ENCODE peak calls at places on chromosomes 4 and X, in eight cellular contexts. Y is PC-3, M is astrocyte of the spinal cord, P is LNCaP clone FGC, C is cardiac muscle cell, D is left ventricle myocardium inferior, F is A673, O is testis. I is an unnamed sample.

GRCh38 chr4:7831330-7831729 is 108.3 kb downstream of the AFAP1 start:
- DNase-seq in Y (no peak), M (peak), P (no peak), C (no peak), D (no peak), F (peak), O (no peak), I (no peak)

GRCh38 chrX:10048076-10048475 is 80.9 kb downstream of the CLDN34 start:
- DNase-seq in Y (no peak), M (no peak), P (no peak), C (no peak), D (no peak), F (no peak), O (no peak), I (peak)

GRCh38 chrX:16212436-16212835 is 45.2 kb downstream of the MAGEB17 start:
- DNase-seq in Y (peak), M (no peak), P (no peak), C (peak), D (no peak), F (peak), O (peak), I (peak)

GRCh38 chrX:1673337-1673736 is 58.5 kb downstream of the ASMT start:
- DNase-seq in Y (peak), M (no peak), P (no peak), C (peak), D (no peak), F (peak), O (peak), I (peak)

GRCh38 chr4:162952232-162952631 is 214.5 kb downstream of the NAF1 start:
- DNase-seq in Y (peak), M (peak), P (no peak), C (no peak), D (no peak), F (no peak), O (no peak), I (peak)

GRCh38 chr4:158094413-158095110 is 78.3 kb downstream of the GASK1B start:
- DNase-seq in Y (peak), M (peak), P (no peak), C (no peak), D (no peak), F (no peak), O (no peak), I (peak)

GRCh38 chrX:103356023-103356798 is at the start of gene TCEAL9:
- DNase-seq in Y (peak), M (peak), P (no peak), C (peak), D (peak), F (peak), O (peak), I (peak)

GRCh38 chr4:94934201-94934600 is 176.4 kb downstream of the BMPR1B start:
- DNase-seq in Y (peak), M (peak), P (no peak), C (no peak), D (no peak), F (no peak), O (no peak), I (no peak)

GRCh38 chr4:74964311-74964710 is 31.4 kb downstream of the PARM1 start:
- DNase-seq in Y (no peak), M (no peak), P (no peak), C (no peak), D (no peak), F (no peak), O (no peak), I (no peak)

GRCh38 chr4:99811850-99812249 is 4.8 kb upstream of the DAPP1 start:
- DNase-seq in Y (peak), M (peak), P (no peak), C (peak), D (no peak), F (peak), O (peak), I (peak)

GRCh38 chr4:40283968-40284367 is 51.2 kb upstream of the CHRNA9 start:
- DNase-seq in Y (peak), M (peak), P (no peak), C (no peak), D (no peak), F (peak), O (no peak), I (no peak)

GRCh38 chr4:24260922-24261581 is 323.3 kb downstream of the DHX15 start:
- DNase-seq in Y (no peak), M (no peak), P (no peak), C (no peak), D (no peak), F (no peak), O (no peak), I (no peak)

GRCh38 chr4:54942735-54943134 is 182.7 kb downstream of the KDR start:
- DNase-seq in Y (no peak), M (no peak), P (no peak), C (no peak), D (no peak), F (no peak), O (no peak), I (no peak)

GRCh38 chrX:72128881-72129280 is 2.8 kb downstream of the RTL5 start:
- DNase-seq in Y (peak), M (no peak), P (no peak), C (peak), D (no peak), F (peak), O (no peak), I (peak)

GRCh38 chrX:24498975-24499374 is 33.9 kb downstream of the PDK3 start:
- DNase-seq in Y (peak), M (peak), P (no peak), C (peak), D (no peak), F (no peak), O (no peak), I (no peak)

GRCh38 chrX:120463241-120463640 is 5.9 kb downstream of the LAMP2 start:
- DNase-seq in Y (peak), M (peak), P (peak), C (peak), D (no peak), F (peak), O (no peak), I (no peak)

GRCh38 chr4:168705121-168705520 is 208.3 kb downstream of the PALLD start:
- DNase-seq in Y (no peak), M (no peak), P (no peak), C (no peak), D (no peak), F (peak), O (no peak), I (no peak)
- H3K4me3 ChIP-seq in Y (no peak), M (no peak), P (no peak), C (no peak), D (no peak), F (no peak), O (no peak), I (no peak)

GRCh38 chr4:139470997-139471665 is 17.2 kb downstream of the RAB33B start:
- DNase-seq in Y (no peak), M (no peak), P (no peak), C (no peak), D (no peak), F (no peak), O (no peak), I (no peak)
- H3K4me3 ChIP-seq in Y (no peak), M (no peak), P (no peak), C (no peak), D (no peak), F (no peak), O (no peak), I (no peak)

GRCh38 chrX:139204903-139205667 is 325.5 kb upstream of the F9 start:
- DNase-seq in Y (peak), M (no peak), P (no peak), C (peak), D (peak), F (peak), O (peak), I (peak)

GRCh38 chrX:139203681-139204575 is 326.6 kb upstream of the F9 start:
- DNase-seq in Y (peak), M (no peak), P (no peak), C (peak), D (no peak), F (peak), O (peak), I (peak)

GRCh38 chrX:139202742-139203410 is 327.7 kb upstream of the F9 start:
- DNase-seq in Y (no peak), M (no peak), P (no peak), C (no peak), D (peak), F (peak), O (no peak), I (peak)

GRCh38 chrX:139206914-139207313 is 323.6 kb upstream of the F9 start:
- DNase-seq in Y (no peak), M (no peak), P (no peak), C (no peak), D (no peak), F (no peak), O (no peak), I (no peak)

DNA sequence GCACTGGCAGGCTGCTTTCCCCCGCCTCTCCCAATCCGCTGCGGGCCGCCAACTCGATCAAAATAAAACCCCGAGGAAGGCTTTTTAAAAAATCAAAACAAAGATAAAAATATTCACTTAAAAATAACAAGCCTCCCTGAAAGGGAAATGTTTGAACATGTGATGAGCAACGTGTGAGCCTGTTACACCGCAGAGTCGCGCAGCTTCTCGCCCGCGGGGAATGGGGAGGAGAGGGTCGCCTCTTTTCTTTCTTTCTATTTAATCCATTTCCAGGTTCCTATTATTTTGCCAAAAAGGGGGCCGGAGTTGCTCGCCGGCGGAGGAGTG is 326.0 kb upstream of the F9 start:
- DNase-seq in Y (no peak), M (no peak), P (no peak), C (peak), D (no peak), F (no peak), O (no peak), I (no peak)
- H3K4me3 ChIP-seq in Y (peak), M (peak), P (peak), C (peak), D (peak), F (peak), O (peak), I (peak)

DNA sequence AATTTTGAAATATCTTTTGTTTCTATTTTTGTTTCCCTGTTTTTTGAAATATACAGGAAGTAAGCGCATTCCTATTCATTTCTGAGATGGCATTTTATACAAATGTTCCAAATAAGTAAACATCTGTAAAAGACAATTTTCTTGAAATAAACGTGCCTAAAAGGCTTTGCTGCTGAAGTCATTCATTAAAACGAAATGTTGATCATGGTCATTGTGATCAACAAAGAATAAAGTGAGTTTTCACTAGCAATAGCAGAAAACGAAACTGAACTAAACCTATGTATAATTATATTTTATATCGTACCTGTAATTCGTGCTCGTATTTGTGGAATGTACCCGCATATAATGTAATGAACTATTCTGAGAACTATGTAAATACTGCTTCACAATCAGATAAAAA is 221.2 kb downstream of the MGST2 start:
- DNase-seq in Y (no peak), M (no peak), P (peak), C (no peak), D (no peak), F (no peak), O (no peak), I (no peak)
- H3K4me3 ChIP-seq in Y (peak), M (no peak), P (peak), C (no peak), D (peak), F (no peak), O (peak), I (no peak)

GRCh38 chr4:107989537-107990386 is at the start of gene HADH:
- DNase-seq in Y (peak), M (peak), P (peak), C (peak), D (peak), F (peak), O (peak), I (peak)

GRCh38 chr4:107989162-107989536 is 540 bp upstream of the HADH start:
- DNase-seq in Y (no peak), M (no peak), P (no peak), C (no peak), D (no peak), F (no peak), O (no peak), I (no peak)

GRCh38 chr4:107987916-107988762 is 1.6 kb upstream of the HADH start:
- DNase-seq in Y (no peak), M (no peak), P (peak), C (no peak), D (no peak), F (no peak), O (no peak), I (no peak)

GRCh38 chr4:107991945-107992625 is 2.4 kb downstream of the HADH start:
- DNase-seq in Y (no peak), M (no peak), P (no peak), C (no peak), D (no peak), F (no peak), O (no peak), I (no peak)

DNA sequence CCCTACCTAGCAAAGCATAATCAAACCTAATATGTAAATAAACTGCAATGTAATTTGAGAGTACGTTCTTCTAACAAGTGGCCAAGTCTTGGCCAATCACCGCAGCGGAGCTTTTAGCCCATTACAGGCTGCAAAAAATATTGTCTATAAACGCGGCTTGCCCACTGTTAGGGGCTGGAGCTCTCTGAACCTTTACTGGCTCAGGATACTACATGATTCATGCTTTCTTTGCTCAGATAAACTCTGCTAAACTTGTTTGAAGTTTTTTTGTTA is 990 bp upstream of the HADH start:
- DNase-seq in Y (no peak), M (no peak), P (peak), C (no peak), D (no peak), F (no peak), O (no peak), I (no peak)
- H3K4me3 ChIP-seq in Y (peak), M (no peak), P (peak), C (no peak), D (peak), F (no peak), O (peak), I (no peak)

GRCh38 chr4:186105721-186106335 is 1.3 kb downstream of the FAM149A start:
- DNase-seq in Y (no peak), M (no peak), P (no peak), C (no peak), D (no peak), F (peak), O (no peak), I (no peak)
- H3K4me3 ChIP-seq in Y (no peak), M (no peak), P (no peak), C (peak), D (peak), F (peak), O (peak), I (peak)

GRCh38 chr4:125314676-125315570 is at the start of gene FAT4:
- DNase-seq in Y (peak), M (peak), P (peak), C (peak), D (peak), F (peak), O (peak), I (peak)

GRCh38 chr4:125316781-125317525 is 2.2 kb downstream of the FAT4 start:
- DNase-seq in Y (no peak), M (peak), P (no peak), C (peak), D (peak), F (peak), O (peak), I (peak)

GRCh38 chr4:125316391-125316780 is 1.6 kb downstream of the FAT4 start:
- DNase-seq in Y (peak), M (no peak), P (no peak), C (peak), D (peak), F (peak), O (peak), I (peak)

GRCh38 chr4:125313989-125314602 is 659 bp upstream of the FAT4 start:
- DNase-seq in Y (no peak), M (no peak), P (no peak), C (peak), D (no peak), F (peak), O (no peak), I (peak)

GRCh38 chr4:125315571-125316390 is 1.0 kb downstream of the FAT4 start:
- DNase-seq in Y (peak), M (peak), P (no peak), C (peak), D (peak), F (peak), O (peak), I (peak)
- H3K4me3 ChIP-seq in Y (peak), M (peak), P (peak), C (peak), D (peak), F (peak), O (peak), I (peak)

GRCh38 chr4:142378179-142378578 is 467.9 kb downstream of the INPP4B start:
- DNase-seq in Y (no peak), M (no peak), P (no peak), C (no peak), D (no peak), F (no peak), O (no peak), I (no peak)

GRCh38 chr4:142379277-142380051 is 466.6 kb downstream of the INPP4B start:
- DNase-seq in Y (peak), M (peak), P (no peak), C (no peak), D (no peak), F (peak), O (no peak), I (peak)

GRCh38 chr4:142373610-142374009 is 472.5 kb downstream of the INPP4B start:
- DNase-seq in Y (peak), M (peak), P (peak), C (no peak), D (no peak), F (no peak), O (no peak), I (no peak)

GRCh38 chr4:142377345-142378091 is 468.6 kb downstream of the INPP4B start:
- DNase-seq in Y (no peak), M (no peak), P (no peak), C (no peak), D (no peak), F (no peak), O (no peak), I (no peak)

GRCh38 chr4:142376204-142376603 is 469.9 kb downstream of the INPP4B start:
- DNase-seq in Y (no peak), M (no peak), P (no peak), C (no peak), D (no peak), F (no peak), O (no peak), I (no peak)
- H3K4me3 ChIP-seq in Y (no peak), M (no peak), P (no peak), C (no peak), D (no peak), F (no peak), O (no peak), I (no peak)

GRCh38 chr4:164239433-164239832 is 514.5 kb upstream of the SMIM31 start:
- DNase-seq in Y (no peak), M (no peak), P (no peak), C (no peak), D (no peak), F (no peak), O (no peak), I (no peak)
- H3K4me3 ChIP-seq in Y (no peak), M (no peak), P (no peak), C (no peak), D (no peak), F (no peak), O (no peak), I (no peak)

GRCh38 chr4:101366331-101366730 is 19.0 kb upstream of the PPP3CA start:
- DNase-seq in Y (no peak), M (no peak), P (no peak), C (no peak), D (no peak), F (no peak), O (no peak), I (no peak)

GRCh38 chr4:101367201-101367600 is 19.9 kb upstream of the PPP3CA start:
- DNase-seq in Y (peak), M (peak), P (no peak), C (no peak), D (no peak), F (no peak), O (no peak), I (no peak)

DNA sequence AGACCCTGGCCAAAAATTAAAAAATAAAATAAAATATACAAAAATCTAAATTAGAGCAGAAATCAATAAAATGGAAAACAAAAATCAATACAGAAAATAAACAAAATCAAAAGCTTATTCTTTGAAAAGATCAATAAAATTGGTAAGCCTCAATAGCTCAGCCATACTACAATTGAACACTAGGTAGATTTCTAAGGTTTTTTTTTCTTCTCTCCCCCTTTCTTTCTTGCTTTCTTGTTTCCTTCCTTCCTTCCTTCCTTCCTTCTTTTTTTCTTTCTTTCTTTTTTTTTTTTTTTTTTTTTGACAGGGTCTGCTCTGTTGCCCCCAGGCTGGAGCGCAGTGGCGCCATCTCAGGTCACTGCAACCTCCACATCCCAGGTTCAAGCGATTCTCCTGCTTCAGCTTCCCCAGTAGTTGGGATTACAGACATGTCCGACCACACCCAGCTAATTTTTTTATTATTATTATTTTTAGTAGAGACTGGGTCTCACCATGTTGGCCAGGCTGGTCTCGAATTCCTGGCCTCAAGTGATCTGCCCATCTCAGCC is 23.4 kb upstream of the PPP3CA start:
- DNase-seq in Y (no peak), M (no peak), P (no peak), C (no peak), D (no peak), F (no peak), O (no peak), I (peak)
- H3K4me3 ChIP-seq in Y (no peak), M (no peak), P (no peak), C (no peak), D (no peak), F (no peak), O (no peak), I (no peak)